ENCODE peak calls at places on chromosome 22, in ten cellular contexts. B, F, X, C, Q, Z, P, M, A and H are unnamed samples.

GRCh38 chr22:39556970-39557811 is 13.4 kb upstream of the CACNA1I start:
- DNase-seq in Q (no peak), M (peak; percentile 61), C (peak; percentile 57), F (no peak), Z (no peak), B (no peak), X (no peak), A (no peak), P (no peak), H (no peak)

GRCh38 chr22:37627091-37627490 is 12.4 kb upstream of the SH3BP1 start:
- DNase-seq in B (no peak), Q (no peak), A (no peak), C (no peak), Z (no peak), F (no peak), M (no peak), P (no peak), X (no peak), H (no peak)

GRCh38 chr22:43919106-43919965 is 4.3 kb upstream of the PNPLA3 start:
- DNase-seq in Q (no peak), M (no peak), P (no peak), C (no peak), Z (no peak), A (no peak), X (no peak), B (no peak), F (no peak), H (no peak)

GRCh38 chr22:49814164-49814686 is 13.4 kb downstream of the BRD1 start:
- DNase-seq in C (no peak), A (no peak), M (no peak), Q (no peak), Z (no peak), F (no peak), X (no peak), P (no peak), B (no peak), H (no peak)

GRCh38 chr22:22938672-22939536 is 51.3 kb downstream of the IGLL5 start:
- DNase-seq in F (no peak), B (no peak), M (no peak), A (no peak), Q (no peak), P (no peak), Z (peak; percentile 35), X (no peak), C (no peak), H (no peak)

GRCh38 chr22:19811811-19812771 is 42.6 kb downstream of the GNB1L start:
- DNase-seq in C (no peak), B (peak; percentile 55), A (no peak), Q (no peak), X (no peak), M (no peak), P (no peak), Z (peak; percentile 77), F (no peak), H (no peak)

GRCh38 chr22:48948575-48949170 is 879.0 kb downstream of the BRD1 start:
- DNase-seq in X (no peak), P (no peak), M (no peak), Q (no peak), F (no peak), A (peak; percentile 13), Z (no peak), C (no peak), B (peak; percentile 22), H (peak; percentile 22)

GRCh38 chr22:22600862-22601261 is 41.8 kb upstream of the PRAME start:
- DNase-seq in M (peak; percentile 19), X (no peak), A (no peak), F (no peak), P (no peak), Q (no peak), B (no peak), Z (no peak), C (no peak), H (no peak)

GRCh38 chr22:25068701-25069100 is 116.2 kb downstream of the KIAA1671 start:
- DNase-seq in C (no peak), P (no peak), A (no peak), Z (no peak), M (no peak), X (no peak), Q (no peak), F (no peak), B (no peak), H (no peak)

GRCh38 chr22:36334081-36334831 is 53.5 kb downstream of the MYH9 start:
- DNase-seq in M (peak; percentile 82), C (no peak), B (peak; percentile 85), X (peak; percentile 52), Q (no peak), Z (no peak), A (peak; percentile 79), F (no peak), P (no peak), H (no peak)

GRCh38 chr22:38850941-38851849 is 7.4 kb upstream of the NPTXR start:
- DNase-seq in P (no peak), Q (no peak), X (no peak), B (no peak), Z (no peak), C (no peak), F (no peak), A (no peak), M (peak; percentile 33), H (no peak)

GRCh38 chr22:50189184-50189848 is 3.6 kb downstream of the TRABD start:
- DNase-seq in P (no peak), B (no peak), A (no peak), X (peak; percentile 59), F (peak; percentile 2), Z (no peak), C (no peak), Q (no peak), M (no peak), H (no peak)

GRCh38 chr22:43211941-43212433 is 25.1 kb upstream of the TTLL12 start:
- DNase-seq in F (no peak), Z (no peak), A (no peak), C (no peak), X (no peak), M (no peak), B (no peak), Q (no peak), P (no peak), H (no peak)

GRCh38 chr22:44312766-44313165 is at the start of gene SHISAL1:
- DNase-seq in C (no peak), A (no peak), Z (no peak), M (no peak), B (no peak), F (no peak), Q (no peak), P (peak; percentile 81), X (no peak), H (no peak)

GRCh38 chr22:43098356-43098755 is 9.2 kb upstream of the TTLL1 start:
- DNase-seq in Z (no peak), F (no peak), Q (no peak), C (no peak), M (no peak), X (no peak), P (no peak), A (no peak), B (no peak), H (no peak)

GRCh38 chr22:47371263-47372090 is 609.0 kb downstream of the TBC1D22A start:
- DNase-seq in Q (no peak), M (no peak), X (no peak), B (peak; percentile 39), C (no peak), F (no peak), P (no peak), Z (no peak), A (peak; percentile 4), H (no peak)
- H3K9me3 ChIP-seq in Q (no peaks in the 10 kb centered on the region), M (no peaks in the 10 kb centered on the region), X (no peaks in the 10 kb centered on the region), B (no peaks in the 10 kb centered on the region), C (no peaks in the 10 kb centered on the region), F (no peaks in the 10 kb centered on the region), P (no peaks in the 10 kb centered on the region), Z (no peaks in the 10 kb centered on the region), A (peaks cover 94% of the 10 kb centered on the region), H (peaks cover 2% of the 10 kb centered on the region)

DNA sequence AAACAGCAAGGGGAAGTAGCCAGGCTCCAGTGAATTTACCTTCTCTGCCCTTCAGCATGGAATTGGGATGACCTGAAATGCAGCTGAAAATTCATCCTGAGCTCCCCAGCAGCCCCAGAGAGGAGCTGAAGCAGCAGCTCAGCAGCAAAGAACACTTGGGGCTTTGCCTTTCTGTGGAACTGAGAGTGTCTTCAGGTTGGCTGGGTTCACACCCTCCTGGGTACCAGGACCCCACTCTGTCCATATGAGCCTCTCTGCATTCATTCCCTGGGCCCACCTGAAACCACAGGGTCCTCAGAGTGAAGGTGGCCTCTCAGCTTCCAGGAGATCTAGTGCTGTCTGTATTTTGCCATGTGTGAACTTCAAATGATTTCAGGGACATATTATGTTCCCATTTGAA is 429.2 kb downstream of the MN1 start:
- DNase-seq in Q (no peak), X (no peak), F (no peak), P (no peak), A (no peak), Z (no peak), C (no peak), B (no peak), M (no peak), H (no peak)
- H3K27ac ChIP-seq in Q (no peak overlapping the region), X (no peak overlapping the region), F (no peak overlapping the region), P (no peak overlapping the region), A (no peak overlapping the region), Z (no peak overlapping the region), C (no peak overlapping the region), B (no peak overlapping the region), M (no peak overlapping the region), H (no peak overlapping the region)

GRCh38 chr22:47622541-47622940 is 860.1 kb downstream of the TBC1D22A start:
- DNase-seq in Z (peak; percentile 56), P (no peak), F (no peak), A (peak; percentile 10), X (no peak), B (peak; percentile 41), C (no peak), M (no peak), Q (no peak), H (peak; percentile 26)
- H3K9me3 ChIP-seq in Z (no peaks in the 10 kb centered on the region), P (no peaks in the 10 kb centered on the region), F (no peaks in the 10 kb centered on the region), A (no peaks in the 10 kb centered on the region), X (no peaks in the 10 kb centered on the region), B (no peaks in the 10 kb centered on the region), C (no peaks in the 10 kb centered on the region), M (no peaks in the 10 kb centered on the region), Q (no peaks in the 10 kb centered on the region), H (no peaks in the 10 kb centered on the region)

GRCh38 chr22:46064966-46065666 is 85.2 kb upstream of the PPARA start:
- DNase-seq in C (no peak), X (peak; percentile 12), A (no peak), F (no peak), Q (no peak), B (peak; percentile 69), P (peak; percentile 44), Z (peak; percentile 24), M (no peak), H (no peak)

GRCh38 chr22:46065733-46066454 is 84.4 kb upstream of the PPARA start:
- DNase-seq in A (no peak), F (no peak), Z (no peak), X (no peak), C (no peak), M (no peak), P (no peak), Q (no peak), B (no peak), H (no peak)

GRCh38 chr22:46068176-46068907 is 82.0 kb upstream of the PPARA start:
- DNase-seq in C (no peak), M (no peak), Q (no peak), X (no peak), B (no peak), F (no peak), P (no peak), Z (no peak), A (no peak), H (no peak)

GRCh38 chr22:46067159-46068111 is 82.9 kb upstream of the PPARA start:
- DNase-seq in C (no peak), Q (no peak), A (no peak), Z (no peak), X (peak; percentile 9), B (peak; percentile 69), P (peak; percentile 38), M (no peak), F (no peak), H (no peak)

GRCh38 chr22:46066691-46067090 is 83.6 kb upstream of the PPARA start:
- DNase-seq in Q (no peak), P (peak; percentile 47), X (peak; percentile 29), Z (peak; percentile 45), F (no peak), B (peak; percentile 63), M (no peak), C (no peak), A (no peak), H (no peak)
- H3K27ac ChIP-seq in Q (no peak overlapping the region), P (peak overlapping the region; percentile 100), X (peak overlapping the region; percentile 100), Z (peak overlapping the region; percentile 98), F (no peak overlapping the region), B (peak overlapping the region; percentile 100), M (peak overlapping the region; percentile 25), C (peak overlapping the region; percentile 100), A (no peak overlapping the region), H (peak overlapping the region; percentile 99)